ENCODE peak calls at places on chromosomes 7 and 10, in eight cellular contexts. X is WTC11, D is GM12865, L is cardiac muscle cell, B is lower leg skin, M is AG04450, E is AG09309, A is HCT116. V is an unnamed sample.

GRCh38 chr10:44396671-44397191 is 11.8 kb upstream of the CXCL12 start:
- DNase-seq in X (no peak), D (no peak), L (no peak), B (no peak), M (no peak), E (no peak), A (no peak), V (no peak)

GRCh38 chr10:33979195-33979594 is 644.7 kb upstream of the NRP1 start:
- DNase-seq in X (no peak), D (no peak), L (no peak), B (no peak), M (no peak), E (no peak), A (no peak), V (no peak)

GRCh38 chr10:33655165-33655815 is 320.8 kb upstream of the NRP1 start:
- DNase-seq in X (no peak), D (peak; percentile 45), L (no peak), B (no peak), M (no peak), E (no peak), A (no peak), V (no peak)

GRCh38 chr10:29239569-29240472 is 49.0 kb upstream of the LYZL1 start:
- DNase-seq in X (peak; percentile 71), D (peak; percentile 48), L (peak; percentile 50), B (no peak), M (no peak), E (no peak), A (peak; percentile 43), V (peak; percentile 56)

GRCh38 chr7:9231683-9232082 is 798.3 kb downstream of the NXPH1 start:
- DNase-seq in X (peak; percentile 9), D (no peak), L (no peak), B (no peak), M (no peak), E (no peak), A (no peak), V (no peak)

GRCh38 chr10:100650693-100651092 is 94.7 kb upstream of the PAX2 start:
- DNase-seq in X (no peak), D (no peak), L (no peak), B (no peak), M (no peak), E (no peak), A (no peak), V (no peak)

GRCh38 chr10:75461672-75462649 is 30.5 kb downstream of the LRMDA start:
- DNase-seq in X (no peak), D (no peak), L (no peak), B (no peak), M (no peak), E (no peak), A (no peak), V (no peak)

GRCh38 chr10:30215631-30216030 is 133.4 kb downstream of the MTPAP start:
- DNase-seq in X (no peak), D (no peak), L (peak; percentile 72), B (no peak), M (no peak), E (no peak), A (no peak), V (peak; percentile 55)

GRCh38 chr7:127350586-127350985 is 41.9 kb downstream of the ZNF800 start:
- DNase-seq in X (no peak), D (no peak), L (no peak), B (no peak), M (no peak), E (no peak), A (no peak), V (no peak)

GRCh38 chr7:127346575-127347256 is 45.8 kb downstream of the ZNF800 start:
- DNase-seq in X (no peak), D (no peak), L (no peak), B (no peak), M (no peak), E (no peak), A (no peak), V (no peak)

GRCh38 chr7:127349881-127350280 is 42.6 kb downstream of the ZNF800 start:
- DNase-seq in X (no peak), D (no peak), L (no peak), B (no peak), M (no peak), E (no peak), A (no peak), V (no peak)

GRCh38 chr7:127347567-127348246 is 44.8 kb downstream of the ZNF800 start:
- DNase-seq in X (peak; percentile 77), D (peak; percentile 76), L (peak; percentile 74), B (no peak), M (peak; percentile 10), E (no peak), A (no peak), V (peak; percentile 87)

DNA sequence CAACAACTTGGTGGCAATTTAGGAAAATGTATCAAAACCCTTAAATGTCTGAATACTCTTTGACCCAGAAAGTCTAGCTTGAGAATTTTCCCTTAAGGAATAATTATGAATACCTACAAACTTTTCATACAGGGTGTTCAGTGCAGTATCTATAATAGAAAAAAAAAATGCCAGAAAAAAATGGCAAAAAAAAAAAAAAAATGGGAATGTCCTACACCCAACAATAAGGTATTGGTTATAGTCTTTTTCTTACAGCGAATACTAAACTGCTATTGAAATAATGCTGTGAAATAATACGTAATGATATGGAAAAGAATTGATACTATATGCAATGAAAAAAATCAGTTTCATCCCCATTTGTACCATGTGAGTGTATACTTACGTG is 44.3 kb downstream of the ZNF800 start:
- DNase-seq in X (no peak), D (no peak), L (no peak), B (no peak), M (no peak), E (no peak), A (no peak), V (no peak)
- TF ChIP-seq CTCF in X (no peak), D (no peak), L (no peak), B (no peak), M (no peak), E (no peak), A (no peak), V (no peak)

DNA sequence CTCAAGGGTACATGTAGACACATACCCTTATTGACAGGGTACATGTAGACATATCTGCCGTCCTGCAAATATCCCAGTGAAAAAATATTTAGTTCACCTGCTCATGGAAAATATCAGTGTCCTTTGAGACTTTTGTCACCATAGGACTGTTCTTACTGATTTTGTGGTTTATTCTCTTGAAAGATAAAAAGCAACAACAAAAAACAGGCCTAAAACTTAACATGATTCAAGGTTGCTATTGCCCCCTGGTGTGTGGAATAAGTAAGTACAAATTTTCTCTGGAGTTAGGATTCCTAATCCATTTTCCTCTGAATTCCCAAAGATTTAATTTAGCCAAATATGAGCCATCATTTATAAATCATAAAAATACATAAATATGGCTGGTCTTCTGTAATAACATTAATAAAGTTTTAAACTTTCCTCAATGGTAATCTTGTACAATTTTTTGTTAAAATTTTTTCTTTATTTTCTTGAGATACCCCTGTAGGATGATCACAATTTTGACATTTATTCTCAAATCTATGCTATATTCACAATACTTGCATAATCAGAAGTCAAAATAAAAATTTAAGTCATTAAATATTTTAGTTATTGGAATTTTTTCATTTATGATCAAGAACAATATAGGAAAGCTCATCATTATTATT is 741.4 kb upstream of the POT1 start:
- DNase-seq in X (no peak), D (peak; percentile 20), L (peak; percentile 46), B (no peak), M (no peak), E (no peak), A (peak; percentile 22), V (no peak)
- TF ChIP-seq CTCF in X (peak; percentile 50), D (peak; percentile 50), L (peak; percentile 52), B (no peak), M (peak; percentile 19), E (no peak), A (peak; percentile 72), V (peak; percentile 96)

GRCh38 chr10:87861566-87861952 is 1.8 kb downstream of the KLLN start:
- DNase-seq in X (peak; percentile 56), D (peak; percentile 87), L (peak; percentile 91), B (peak; percentile 69), M (peak; percentile 53), E (no peak), A (no peak), V (peak; percentile 46)

GRCh38 chr10:87861953-87862643 is 1.2 kb downstream of the KLLN start:
- DNase-seq in X (peak; percentile 98), D (peak; percentile 100), L (peak; percentile 100), B (peak; percentile 96), M (peak; percentile 97), E (peak; percentile 95), A (peak; percentile 98), V (peak; percentile 95)

GRCh38 chr10:87860156-87860795 is 3.1 kb downstream of the KLLN start:
- DNase-seq in X (no peak), D (peak; percentile 78), L (peak; percentile 59), B (peak; percentile 55), M (no peak), E (peak; percentile 67), A (no peak), V (no peak)

GRCh38 chr10:87862644-87863101 is 660 bp downstream of the KLLN start:
- DNase-seq in X (no peak), D (no peak), L (no peak), B (no peak), M (no peak), E (no peak), A (no peak), V (no peak)

DNA sequence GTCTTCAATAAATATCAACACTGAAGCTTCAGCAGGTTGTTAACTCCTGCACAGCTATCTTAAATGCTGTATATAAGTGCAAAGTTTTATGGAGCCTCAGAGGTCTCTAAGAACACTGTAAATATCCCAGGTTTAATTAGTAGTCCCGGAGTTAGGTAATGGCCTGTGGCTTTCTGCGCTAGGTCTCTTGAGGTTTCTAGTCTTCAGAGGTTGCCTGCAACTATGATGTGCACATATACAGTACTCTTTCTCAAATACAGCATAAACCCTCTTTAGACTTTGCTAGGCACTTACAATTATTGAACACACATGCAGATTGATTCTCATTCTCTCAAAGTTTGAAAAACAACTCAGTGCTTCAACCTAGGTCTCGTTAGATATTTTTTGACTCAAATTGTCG is 2.3 kb downstream of the KLLN start:
- DNase-seq in X (no peak), D (no peak), L (no peak), B (no peak), M (no peak), E (no peak), A (no peak), V (no peak)
- TF ChIP-seq CTCF in X (no peak), D (no peak), L (no peak), B (no peak), M (no peak), E (no peak), A (no peak), V (no peak)

GRCh38 chr7:154998481-154998880 is 4.4 kb downstream of the PAXIP1 start:
- DNase-seq in X (no peak), D (no peak), L (no peak), B (no peak), M (no peak), E (no peak), A (no peak), V (no peak)

GRCh38 chr7:155001756-155002410 is 1.0 kb downstream of the PAXIP1 start:
- DNase-seq in X (no peak), D (peak; percentile 55), L (peak; percentile 3), B (no peak), M (no peak), E (no peak), A (no peak), V (no peak)

GRCh38 chr7:155003215-155003999 is 483 bp upstream of the PAXIP1 start:
- DNase-seq in X (peak; percentile 62), D (peak; percentile 92), L (peak; percentile 88), B (peak; percentile 47), M (peak; percentile 60), E (peak; percentile 13), A (peak; percentile 35), V (peak; percentile 83)

GRCh38 chr7:155002411-155003214 is at the start of gene PAXIP1:
- DNase-seq in X (peak; percentile 54), D (peak; percentile 78), L (no peak), B (no peak), M (no peak), E (no peak), A (no peak), V (peak; percentile 48)

GRCh38 chr7:155000795-155001194 is 2.1 kb downstream of the PAXIP1 start:
- DNase-seq in X (peak; percentile 46), D (peak; percentile 14), L (no peak), B (no peak), M (no peak), E (no peak), A (no peak), V (no peak)
- TF ChIP-seq CTCF in X (no peak), D (peak; percentile 14), L (no peak), B (no peak), M (no peak), E (no peak), A (peak; percentile 63), V (no peak)